ENCODE peak calls at places on chromosomes 5 and 9, in eight cellular contexts. E, U, S, H, C, K, W and N are unnamed samples.
A peak's percentile ranks its signal among the peaks of the same experiment; 100 is the strongest.

GRCh38 chr5:74251106-74252032 is 389.2 kb downstream of the ENC1 start:
- DNase-seq in E (peak; percentile 50), U (no peak), S (peak; percentile 96), H (peak; percentile 98), C (no peak), K (no peak), W (no peak), N (no peak)

GRCh38 chr5:108801776-108802175 is 54.1 kb downstream of the FER start:
- DNase-seq in E (no peak), U (no peak), S (peak; percentile 71), H (peak; percentile 87), C (no peak), K (no peak), W (no peak), N (no peak)

GRCh38 chr5:169547508-169547907 is 36.1 kb upstream of the SPDL1 start:
- DNase-seq in E (no peak), U (no peak), S (no peak), H (no peak), C (no peak), K (no peak), W (no peak), N (no peak)

GRCh38 chr9:15311607-15312006 is 4.6 kb upstream of the TTC39B start:
- DNase-seq in E (no peak), U (no peak), S (no peak), H (no peak), C (no peak), K (no peak), W (no peak), N (no peak)

GRCh38 chr5:167582263-167582662 is 709.2 kb upstream of the WWC1 start:
- DNase-seq in E (no peak), U (no peak), S (no peak), H (peak; percentile 4), C (no peak), K (no peak), W (no peak), N (no peak)

GRCh38 chr9:116499434-116499833 is 187.7 kb upstream of the TRIM32 start:
- DNase-seq in E (no peak), U (no peak), S (no peak), H (no peak), C (no peak), K (no peak), W (no peak), N (no peak)

GRCh38 chr5:171371326-171371725 is 16.3 kb upstream of the NPM1 start:
- DNase-seq in E (no peak), U (no peak), S (no peak), H (no peak), C (no peak), K (no peak), W (no peak), N (no peak)

GRCh38 chr9:21689851-21690250 is 112.6 kb upstream of the MTAP start:
- DNase-seq in E (no peak), U (no peak), S (no peak), H (no peak), C (no peak), K (no peak), W (no peak), N (no peak)

GRCh38 chr5:176816043-176816745 is 5.8 kb downstream of the UNC5A start:
- DNase-seq in E (no peak), U (no peak), S (no peak), H (no peak), C (no peak), K (no peak), W (no peak), N (no peak)

GRCh38 chr9:93577045-93577939 is 908 bp downstream of the PHF2 start:
- DNase-seq in E (peak; percentile 46), U (no peak), S (no peak), H (no peak), C (peak; percentile 52), K (peak; percentile 33), W (no peak), N (no peak)